ENCODE peak calls at places on chromosomes 4 and X, in six cellular contexts. R is BJ, G is OCI-LY7, D is fibroblast of lung, I is colonic mucosa, O is T-cell. B is an unnamed sample.

GRCh38 chrX:16999275-16999674 is 52.8 kb downstream of the REPS2 start:
- DNase-seq in G (no peak), R (no peak), I (no peak), D (no peak), O (no peak), B (no peak)

GRCh38 chr4:152894673-152895072 is 41.5 kb upstream of the FHDC1 start:
- DNase-seq in G (no peak), I (no peak), R (peak), D (peak), O (no peak), B (peak)

GRCh38 chrX:51459125-51459524 is 37.3 kb downstream of the NUDT11 start:
- DNase-seq in D (peak), O (no peak), G (peak), R (no peak), I (peak), B (peak)

GRCh38 chrX:3442685-3443084 is 96.2 kb upstream of the MXRA5 start:
- DNase-seq in R (no peak), D (no peak), G (no peak), I (no peak), O (no peak), B (no peak)

GRCh38 chr4:184252136-184253071 is 34.7 kb upstream of the ENPP6 start:
- DNase-seq in D (no peak), R (no peak), I (no peak), O (no peak), G (no peak), B (no peak)

GRCh38 chr4:175871774-175872405 is 59.8 kb upstream of the GPM6A start:
- DNase-seq in R (no peak), G (no peak), D (peak), I (no peak), O (no peak), B (no peak)

GRCh38 chr4:184062769-184063168 is 154.9 kb downstream of the ENPP6 start:
- DNase-seq in G (no peak), D (no peak), I (no peak), R (no peak), O (no peak), B (no peak)

GRCh38 chr4:113499166-113499565 is 262.4 kb downstream of the CAMK2D start:
- DNase-seq in G (no peak), D (no peak), R (no peak), O (no peak), I (no peak), B (no peak)

GRCh38 chr4:167339781-167340180 is 105.5 kb upstream of the SPOCK3 start:
- DNase-seq in O (no peak), G (no peak), R (no peak), D (no peak), I (no peak), B (no peak)

GRCh38 chr4:119729815-119730643 is 101.4 kb upstream of the PDE5A start:
- DNase-seq in R (peak), G (no peak), I (peak), D (peak), O (no peak), B (peak)